ENCODE peak calls at places on chromosomes 5 and 9, in four cellular contexts. E, J, L and P are unnamed samples.

GRCh38 chr5:172848419-172848818 is 14.4 kb downstream of the ERGIC1 start:
- DNase-seq in E (no peak), J (no peak), L (no peak), P (no peak)

GRCh38 chr9:35280394-35280793 is 118.6 kb downstream of the UNC13B start:
- DNase-seq in E (no peak), J (no peak), L (no peak), P (no peak)

GRCh38 chr5:147148715-147149114 is 86.1 kb upstream of the STK32A start:
- DNase-seq in E (no peak), J (no peak), L (no peak), P (no peak)

GRCh38 chr9:76369583-76369982 is 24.6 kb downstream of the RFK start:
- DNase-seq in E (no peak), J (peak; percentile 28), L (peak; percentile 50), P (peak; percentile 52)

GRCh38 chr5:167207081-167207480 is 1084.4 kb upstream of the WWC1 start:
- DNase-seq in E (no peak), J (no peak), L (no peak), P (peak; percentile 44)

GRCh38 chr5:35345222-35345621 is 114.9 kb upstream of the PRLR start:
- DNase-seq in E (no peak), J (no peak), L (no peak), P (peak; percentile 16)

GRCh38 chr5:31833005-31833404 is 194.1 kb downstream of the PDZD2 start:
- DNase-seq in E (no peak), J (no peak), L (no peak), P (peak; percentile 51)

GRCh38 chr9:96523429-96523828 is 73.5 kb downstream of the HABP4 start:
- DNase-seq in E (no peak), J (peak; percentile 73), L (no peak), P (no peak)

GRCh38 chr5:173035904-173036707 is 20.0 kb upstream of the CREBRF start:
- DNase-seq in E (no peak), J (no peak), L (no peak), P (peak; percentile 43)

GRCh38 chr5:444226-444625 is 1.2 kb downstream of the EXOC3 start:
- DNase-seq in E (no peak), J (no peak), L (no peak), P (no peak)

GRCh38 chr5:139651863-139652787 is 4.0 kb downstream of the CXXC5 start:
- DNase-seq in E (peak; percentile 94), J (peak; percentile 79), L (peak; percentile 94), P (peak; percentile 87)

GRCh38 chr9:125532412-125532811 is 174.6 kb downstream of the MAPKAP1 start:
- DNase-seq in E (no peak), J (no peak), L (no peak), P (no peak)

GRCh38 chr5:82185842-82186241 is 92.3 kb downstream of the RPS23 start:
- DNase-seq in E (no peak), J (no peak), L (no peak), P (no peak)

GRCh38 chr5:133467712-133468463 is 144.5 kb downstream of the FSTL4 start:
- DNase-seq in E (no peak), J (no peak), L (no peak), P (no peak)

GRCh38 chr9:92029553-92029952 is 79.5 kb upstream of the ROR2 start:
- DNase-seq in E (no peak), J (no peak), L (no peak), P (no peak)
- TF ChIP-seq CTCF in E (no peak), J (no peak), L (peak; percentile 18), P (no peak)

DNA sequence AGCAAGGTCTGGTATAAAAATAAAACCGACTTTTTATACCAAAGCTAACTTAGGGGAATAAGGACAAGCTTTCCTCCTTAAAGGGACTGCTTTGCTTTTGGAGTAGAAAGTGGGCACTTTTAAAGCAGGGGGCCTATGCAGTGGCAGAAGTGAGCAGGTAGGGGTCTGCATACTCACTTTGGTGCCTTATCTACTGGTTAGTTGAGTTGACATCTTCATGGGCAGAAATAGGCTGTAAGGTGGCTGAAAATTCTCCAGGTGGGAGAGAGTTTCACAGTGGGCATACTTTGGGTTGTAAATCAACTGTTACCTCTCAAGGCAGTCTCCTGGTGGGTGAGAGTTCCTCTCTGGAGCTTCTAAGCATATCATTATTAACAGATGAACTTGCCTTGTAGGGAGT is 24.8 kb downstream of the OSMR start:
- DNase-seq in E (no peak), J (no peak), L (no peak), P (no peak)
- TF ChIP-seq CTCF in E (no peak), J (no peak), L (no peak), P (no peak)

GRCh38 chr9:89606049-89606481 is 1.3 kb downstream of the GADD45G start:
- DNase-seq in E (peak; percentile 56), J (peak; percentile 71), L (peak; percentile 61), P (peak; percentile 83)

GRCh38 chr9:89602978-89603628 is 1.7 kb upstream of the GADD45G start:
- DNase-seq in E (peak; percentile 90), J (peak; percentile 88), L (peak; percentile 67), P (peak; percentile 86)

GRCh38 chr9:89603629-89604462 is 966 bp upstream of the GADD45G start:
- DNase-seq in E (peak; percentile 67), J (peak; percentile 77), L (peak; percentile 11), P (peak; percentile 49)

GRCh38 chr9:89605181-89606048 is 603 bp downstream of the GADD45G start:
- DNase-seq in E (peak; percentile 72), J (peak; percentile 54), L (peak; percentile 19), P (peak; percentile 46)

DNA sequence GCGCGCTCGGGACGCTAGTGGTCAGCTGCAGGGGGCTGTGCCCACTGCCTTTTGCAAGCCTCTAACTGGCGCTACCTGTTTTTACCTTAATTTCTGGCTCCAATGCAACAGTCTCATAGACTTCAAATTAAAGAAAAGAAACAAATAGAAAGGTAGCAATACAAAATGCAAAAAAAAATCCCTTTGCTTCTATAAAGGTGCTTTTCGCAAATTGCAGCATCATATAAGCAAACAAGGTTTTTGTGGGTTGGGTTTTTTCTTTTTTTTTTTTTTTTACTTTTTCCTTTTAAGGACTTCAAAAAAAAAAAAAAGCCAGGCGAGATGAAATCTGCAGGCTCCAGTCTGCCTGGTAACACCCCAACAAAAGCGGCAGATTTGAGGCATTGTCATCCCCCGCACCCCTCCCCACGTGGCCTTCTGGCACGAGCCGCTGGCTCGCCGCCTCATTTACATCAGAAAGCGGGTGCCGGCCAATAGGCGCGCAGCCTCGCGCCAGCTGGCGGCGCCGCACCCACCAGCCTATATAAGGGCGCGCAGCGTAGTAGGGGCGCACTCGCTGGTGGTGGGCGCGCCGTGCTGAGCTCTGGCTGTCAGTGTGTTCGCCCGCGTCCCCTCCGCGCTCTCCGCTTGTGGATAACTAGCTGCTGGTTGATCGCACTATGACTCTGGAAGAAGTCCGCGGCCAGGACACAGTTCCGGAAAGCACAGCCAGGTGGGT is at the start of gene GADD45G:
- DNase-seq in E (peak; percentile 93), J (peak; percentile 89), L (peak; percentile 61), P (peak; percentile 82)
- TF ChIP-seq CTCF in E (peak; percentile 29), J (no peak), L (no peak), P (no peak)

GRCh38 chr5:170277953-170278352 is 19.6 kb downstream of the LCP2 start:
- DNase-seq in E (no peak), J (no peak), L (no peak), P (no peak)

GRCh38 chr5:170269579-170269978 is 28.0 kb downstream of the LCP2 start:
- DNase-seq in E (no peak), J (no peak), L (no peak), P (peak; percentile 45)

GRCh38 chr5:170275376-170275994 is 22.1 kb downstream of the LCP2 start:
- DNase-seq in E (no peak), J (no peak), L (no peak), P (no peak)

GRCh38 chr5:170270670-170271069 is 26.9 kb downstream of the LCP2 start:
- DNase-seq in E (no peak), J (no peak), L (no peak), P (no peak)

GRCh38 chr5:170273968-170274710 is 23.4 kb downstream of the LCP2 start:
- DNase-seq in E (no peak), J (no peak), L (no peak), P (peak; percentile 67)
- TF ChIP-seq CTCF in E (no peak), J (no peak), L (no peak), P (peak; percentile 34)

DNA sequence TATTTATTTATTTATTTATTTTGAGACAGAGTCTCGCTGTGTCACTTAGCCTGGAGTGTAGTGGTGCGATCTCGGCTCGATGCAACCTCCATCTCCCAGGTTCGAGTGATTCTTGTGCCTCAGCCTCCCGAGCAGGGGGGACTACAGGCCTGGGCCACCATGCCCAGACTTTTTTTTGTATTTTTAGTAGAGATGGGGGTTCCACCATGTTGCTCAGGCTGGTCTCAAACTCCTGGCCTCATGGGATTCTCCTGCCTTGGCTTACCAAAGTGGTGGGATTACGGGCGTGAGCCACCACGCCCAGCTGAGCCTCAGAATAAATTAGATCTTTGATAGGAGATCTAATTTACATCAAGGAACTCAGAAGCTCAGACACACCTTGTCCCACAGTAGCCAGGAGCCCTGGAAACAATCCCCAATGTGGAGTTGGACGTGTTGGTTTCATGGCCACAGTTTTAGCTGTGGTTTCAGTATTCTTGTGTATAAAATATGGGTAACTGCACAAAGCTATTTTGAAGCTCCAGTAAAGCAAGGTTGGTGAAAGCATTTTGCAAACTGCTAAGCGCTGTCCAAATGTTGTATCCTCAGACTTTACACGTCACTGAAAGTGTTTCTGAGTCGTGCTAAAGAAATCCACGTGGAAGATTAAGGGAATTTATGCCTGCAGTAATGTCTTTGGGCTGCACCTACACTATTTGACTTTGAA is 3.0 kb upstream of the HNRNPAB start:
- DNase-seq in E (no peak), J (no peak), L (peak; percentile 57), P (no peak)
- TF ChIP-seq CTCF in E (no peak), J (no peak), L (no peak), P (no peak)

GRCh38 chr5:64682608-64683007 is 7.7 kb upstream of the SHISAL2B start:
- DNase-seq in E (no peak), J (no peak), L (no peak), P (no peak)
- TF ChIP-seq CTCF in E (no peak), J (no peak), L (no peak), P (no peak)